ENCODE peak calls at places on chromosome 18, in six cellular contexts. D is OCI-LY7, A is kidney, C is heart left ventricle, G is lower lobe of right lung, T is cardiac fibroblast. O is an unnamed sample.

GRCh38 chr18:79846936-79847557 is 49.3 kb downstream of the KCNG2 start:
- DNase-seq in T (peak; percentile 24), A (no peak), C (peak; percentile 2), G (no peak), D (no peak), O (no peak)

GRCh38 chr18:31592520-31593157 is 962 bp downstream of the TTR start:
- DNase-seq in D (no peak), G (no peak), T (no peak), C (no peak), A (no peak), O (no peak)

GRCh38 chr18:10289265-10289664 is 165.2 kb upstream of the APCDD1 start:
- DNase-seq in A (no peak), T (no peak), G (no peak), D (no peak), C (no peak), O (no peak)

GRCh38 chr18:54192900-54193299 is 31.6 kb downstream of the MBD2 start:
- DNase-seq in G (no peak), C (no peak), A (no peak), T (no peak), D (no peak), O (no peak)

GRCh38 chr18:52722904-52723303 is 382.9 kb downstream of the DCC start:
- DNase-seq in T (no peak), G (no peak), C (no peak), D (no peak), A (no peak), O (no peak)

GRCh38 chr18:36850527-36851201 is 21.7 kb downstream of the KIAA1328 start:
- DNase-seq in T (peak; percentile 94), A (no peak), G (no peak), C (no peak), D (no peak), O (no peak)

GRCh38 chr18:48857023-48857694 is 93.6 kb downstream of the SMAD7 start:
- DNase-seq in D (no peak), C (no peak), G (no peak), T (no peak), A (peak; percentile 35), O (no peak)

GRCh38 chr18:26307161-26307773 is 81.0 kb downstream of the TAF4B start:
- DNase-seq in A (no peak), T (peak; percentile 81), G (no peak), D (peak; percentile 72), C (no peak), O (peak; percentile 55)

GRCh38 chr18:9513971-9514512 is 38.7 kb downstream of the RALBP1 start:
- DNase-seq in D (no peak), C (no peak), T (peak; percentile 84), A (no peak), G (no peak), O (no peak)

GRCh38 chr18:78767648-78768071 is 212.0 kb upstream of the SALL3 start:
- DNase-seq in A (no peak), C (no peak), T (no peak), D (no peak), G (no peak), O (no peak)

GRCh38 chr18:54774423-54774822 is 53.9 kb upstream of the RAB27B start:
- DNase-seq in C (no peak), D (no peak), A (no peak), T (peak; percentile 30), G (no peak), O (no peak)

GRCh38 chr18:7846315-7846714 is 279.2 kb downstream of the PTPRM start:
- DNase-seq in A (no peak), G (no peak), D (no peak), C (no peak), T (no peak), O (no peak)

GRCh38 chr18:78949216-78949615 is 30.4 kb upstream of the SALL3 start:
- DNase-seq in D (no peak), T (no peak), A (no peak), G (no peak), C (no peak), O (no peak)

GRCh38 chr18:70292628-70293027 is 3.8 kb downstream of the SOCS6 start:
- DNase-seq in D (no peak), C (no peak), G (no peak), T (no peak), A (no peak), O (no peak)

GRCh38 chr18:43350176-43350575 is 72.9 kb upstream of the SYT4 start:
- DNase-seq in C (no peak), A (no peak), G (no peak), D (no peak), T (no peak), O (no peak)

GRCh38 chr18:23662309-23663263 is at the start of gene ANKRD29:
- DNase-seq in A (no peak), C (peak; percentile 65), T (peak; percentile 27), G (peak; percentile 72), D (no peak), O (peak; percentile 58)

GRCh38 chr18:44341759-44342158 is 338.9 kb upstream of the SETBP1 start:
- DNase-seq in C (no peak), A (no peak), D (no peak), T (no peak), G (no peak), O (no peak)

GRCh38 chr18:44708451-44709083 is 27.9 kb downstream of the SETBP1 start:
- DNase-seq in C (no peak), D (no peak), T (peak; percentile 32), A (no peak), G (no peak), O (no peak)

GRCh38 chr18:44036500-44036899 is 644.2 kb upstream of the SETBP1 start:
- DNase-seq in C (peak; percentile 37), G (peak; percentile 51), D (no peak), T (peak; percentile 10), A (peak; percentile 43), O (no peak)

GRCh38 chr18:56606623-56607022 is 31.8 kb downstream of the TXNL1 start:
- DNase-seq in D (no peak), A (no peak), T (no peak), C (no peak), G (no peak), O (no peak)

GRCh38 chr18:10926565-10927194 is 222.7 kb downstream of the PIEZO2 start:
- DNase-seq in C (no peak), T (peak; percentile 76), A (no peak), D (no peak), G (no peak), O (peak; percentile 57)

GRCh38 chr18:10089881-10090280 is 176.1 kb downstream of the VAPA start:
- DNase-seq in D (no peak), G (no peak), T (no peak), A (no peak), C (no peak), O (no peak)

GRCh38 chr18:51425475-51425874 is 228.0 kb upstream of the MEX3C start:
- DNase-seq in T (no peak), D (no peak), C (no peak), G (no peak), A (no peak), O (peak; percentile 24)

GRCh38 chr18:46413684-46414083 is 243.3 kb downstream of the LOXHD1 start:
- DNase-seq in C (no peak), T (no peak), G (no peak), D (no peak), A (no peak), O (no peak)

GRCh38 chr18:51321696-51322095 is 124.2 kb upstream of the MEX3C start:
- DNase-seq in G (no peak), T (no peak), A (no peak), D (no peak), C (no peak), O (no peak)

GRCh38 chr18:50622320-50622719 is 62.4 kb downstream of the MAPK4 start:
- DNase-seq in D (no peak), C (no peak), A (no peak), G (no peak), T (no peak), O (no peak)

GRCh38 chr18:48100712-48101165 is 170.3 kb upstream of the SMAD2 start:
- DNase-seq in D (no peak), G (no peak), A (peak; percentile 61), C (no peak), T (no peak), O (no peak)

GRCh38 chr18:9779630-9780029 is 71.5 kb downstream of the RAB31 start:
- DNase-seq in D (no peak), G (no peak), C (no peak), A (no peak), T (peak; percentile 68), O (no peak)

GRCh38 chr18:77762632-77763031 is 513.0 kb downstream of the GALR1 start:
- DNase-seq in G (no peak), D (no peak), T (no peak), A (no peak), C (no peak), O (no peak)

GRCh38 chr18:31647354-31647753 is 37.0 kb downstream of the B4GALT6 start:
- DNase-seq in A (no peak), G (no peak), D (no peak), T (no peak), C (no peak), O (no peak)

GRCh38 chr18:950882-951539 is 46.3 kb downstream of the ADCYAP1 start:
- DNase-seq in D (no peak), C (no peak), G (no peak), A (no peak), T (no peak), O (no peak)

GRCh38 chr18:12236934-12237832 is 17.0 kb upstream of the CIDEA start:
- DNase-seq in D (peak; percentile 51), G (peak; percentile 75), C (peak; percentile 76), T (peak; percentile 68), A (peak; percentile 86), O (peak; percentile 88)

GRCh38 chr18:39635192-39635591 is 2069.6 kb upstream of the CELF4 start:
- DNase-seq in T (no peak), A (no peak), C (no peak), D (no peak), G (no peak), O (no peak)

GRCh38 chr18:36758623-36759022 is 70.2 kb downstream of the TPGS2 start:
- DNase-seq in D (no peak), C (peak; percentile 33), T (no peak), A (no peak), G (no peak), O (no peak)

GRCh38 chr18:44733069-44733753 is 52.5 kb downstream of the SETBP1 start:
- DNase-seq in G (no peak), D (no peak), C (no peak), A (no peak), T (peak; percentile 86), O (no peak)

GRCh38 chr18:2917255-2918047 is 70.6 kb downstream of the EMILIN2 start:
- DNase-seq in C (no peak), T (no peak), G (no peak), D (peak; percentile 90), A (peak; percentile 82), O (no peak)
- TF ChIP-seq CTCF in C (no peak), T (no peak), G (no peak), D (no peak), A (no peak), O (no peak)

GRCh38 chr18:59996370-59996966 is 96.7 kb downstream of the PMAIP1 start:
- DNase-seq in D (peak; percentile 45), T (peak; percentile 75), G (no peak), A (no peak), C (no peak), O (no peak)
- TF ChIP-seq CTCF in D (peak; percentile 83), T (peak; percentile 80), G (peak; percentile 58), A (peak; percentile 31), C (peak; percentile 24), O (peak; percentile 42)

GRCh38 chr18:22172594-22173049 is 3.2 kb downstream of the GATA6 start:
- DNase-seq in A (no peak), D (no peak), T (peak; percentile 24), C (peak; percentile 59), G (peak; percentile 51), O (no peak)
- TF ChIP-seq CTCF in A (no peak), D (no peak), T (no peak), C (no peak), G (no peak), O (no peak)

GRCh38 chr18:68843467-68844089 is 45.7 kb downstream of the CCDC102B start:
- DNase-seq in D (no peak), A (no peak), C (no peak), T (peak; percentile 46), G (no peak), O (no peak)
- TF ChIP-seq CTCF in D (peak; percentile 34), A (no peak), C (no peak), T (peak; percentile 31), G (no peak), O (no peak)